ENCODE peak calls at places on chromosomes 2 and 18, in eight cellular contexts. L, E, G, C, O, J, K and W are unnamed samples.

GRCh38 chr2:111053825-111054490 is 66.8 kb upstream of the BCL2L11 start:
- DNase-seq in K (no peak), G (no peak), C (no peak), J (no peak), L (no peak), E (no peak), O (no peak), W (no peak)

GRCh38 chr18:52227536-52227935 is 112.5 kb upstream of the DCC start:
- DNase-seq in J (no peak), G (no peak), C (no peak), E (no peak), O (no peak), L (no peak), K (no peak), W (no peak)

GRCh38 chr2:207920721-207921120 is 104.6 kb downstream of the PLEKHM3 start:
- DNase-seq in K (no peak), J (no peak), O (no peak), L (no peak), G (no peak), C (no peak), E (no peak), W (no peak)

GRCh38 chr2:215826838-215827441 is 186.4 kb downstream of the MREG start:
- DNase-seq in E (peak), G (no peak), J (no peak), C (no peak), K (no peak), L (no peak), O (no peak), W (no peak)

GRCh38 chr2:145715601-145716000 is 1195.7 kb upstream of the ZEB2 start:
- DNase-seq in L (no peak), J (no peak), G (no peak), C (no peak), K (no peak), O (no peak), E (peak), W (no peak)

GRCh38 chr2:121099329-121100318 is 185.4 kb downstream of the TFCP2L1 start:
- DNase-seq in G (no peak), J (no peak), C (no peak), O (no peak), K (no peak), E (no peak), L (no peak), W (peak)

GRCh38 chr2:78127428-78127827 is 605.3 kb upstream of the LRRTM4 start:
- DNase-seq in E (no peak), K (no peak), O (no peak), L (no peak), G (no peak), C (no peak), J (no peak), W (no peak)

GRCh38 chr2:12037301-12037700 is 290.9 kb downstream of the LPIN1 start:
- DNase-seq in C (no peak), K (no peak), L (no peak), E (no peak), G (no peak), J (no peak), O (no peak), W (no peak)

GRCh38 chr2:120770176-120770575 is 34.5 kb downstream of the GLI2 start:
- DNase-seq in C (no peak), G (no peak), K (no peak), E (no peak), L (no peak), O (no peak), J (no peak), W (no peak)

GRCh38 chr2:230982528-230982927 is 13.4 kb upstream of the SPATA3 start:
- DNase-seq in C (no peak), O (no peak), E (no peak), L (no peak), K (no peak), G (no peak), J (no peak), W (no peak)

GRCh38 chr2:215843579-215843978 is 169.8 kb downstream of the MREG start:
- DNase-seq in G (peak), J (no peak), O (no peak), L (no peak), C (no peak), E (peak), K (no peak), W (no peak)

GRCh38 chr18:58222439-58223125 is 178.6 kb downstream of the NEDD4L start:
- DNase-seq in C (no peak), G (no peak), O (no peak), L (no peak), K (no peak), J (no peak), E (no peak), W (no peak)

GRCh38 chr2:88831792-88832248 is 140.3 kb downstream of the RPIA start:
- DNase-seq in O (peak), K (peak), L (no peak), E (peak), C (peak), J (no peak), G (peak), W (peak)

GRCh38 chr2:10521891-10522448 is 73.8 kb upstream of the ODC1 start:
- DNase-seq in K (no peak), O (no peak), E (no peak), C (no peak), L (no peak), G (no peak), J (no peak), W (no peak)

GRCh38 chr2:60739156-60739555 is 16.9 kb upstream of the PAPOLG start:
- DNase-seq in G (no peak), C (no peak), O (no peak), J (no peak), E (no peak), K (no peak), L (no peak), W (no peak)

GRCh38 chr2:43576983-43577892 is 18.6 kb downstream of the THADA start:
- DNase-seq in O (no peak), G (no peak), J (no peak), L (no peak), E (peak), C (peak), K (no peak), W (no peak)

GRCh38 chr2:55482186-55482945 is 37.2 kb upstream of the CFAP36 start:
- DNase-seq in O (no peak), E (peak), C (no peak), J (no peak), G (no peak), L (no peak), K (no peak), W (no peak)

GRCh38 chr2:45541450-45541849 is 69.6 kb downstream of the SRBD1 start:
- DNase-seq in L (no peak), E (no peak), G (no peak), J (no peak), K (no peak), C (no peak), O (no peak), W (no peak)

GRCh38 chr18:36127866-36128845 is 984 bp downstream of the SLC39A6 start:
- DNase-seq in K (peak), O (peak), E (peak), G (peak), L (no peak), C (peak), J (no peak), W (peak)

GRCh38 chr2:127154985-127155650 is 48.2 kb upstream of the BIN1 start:
- DNase-seq in L (no peak), G (peak), J (no peak), E (peak), C (no peak), K (no peak), O (no peak), W (no peak)

GRCh38 chr2:74712223-74713053 is 58.4 kb downstream of the SEMA4F start:
- DNase-seq in L (no peak), O (no peak), K (no peak), C (no peak), E (peak), G (no peak), J (no peak), W (no peak)

GRCh38 chr2:141557329-141558098 is 573.3 kb downstream of the LRP1B start:
- DNase-seq in K (no peak), J (no peak), O (no peak), C (no peak), E (peak), G (no peak), L (no peak), W (no peak)

GRCh38 chr18:24227976-24228660 is 89.3 kb downstream of the CABYR start:
- DNase-seq in E (no peak), C (no peak), G (no peak), L (no peak), J (no peak), K (no peak), O (no peak), W (no peak)

GRCh38 chr2:33529771-33530481 is 53.5 kb downstream of the RASGRP3 start:
- DNase-seq in C (peak), J (no peak), G (no peak), O (no peak), L (no peak), E (peak), K (no peak), W (no peak)

GRCh38 chr2:85438291-85439110 is 20.0 kb downstream of the SH2D6 start:
- DNase-seq in K (no peak), J (no peak), O (no peak), G (no peak), L (no peak), E (no peak), C (no peak), W (no peak)

GRCh38 chr2:205657579-205657978 is 24.7 kb upstream of the NRP2 start:
- DNase-seq in L (no peak), E (peak), C (no peak), K (no peak), O (no peak), J (no peak), G (peak), W (no peak)

GRCh38 chr2:220053919-220054318 is 426.5 kb downstream of the SLC4A3 start:
- DNase-seq in K (no peak), C (no peak), L (no peak), G (no peak), E (no peak), J (no peak), O (no peak), W (no peak)

GRCh38 chr2:223591596-223591995 is 10.6 kb downstream of the SCG2 start:
- DNase-seq in C (no peak), J (no peak), O (no peak), E (no peak), G (no peak), K (no peak), L (no peak), W (no peak)

GRCh38 chr2:104862061-104862941 is 8.4 kb downstream of the POU3F3 start:
- DNase-seq in L (no peak), G (no peak), K (no peak), C (no peak), O (no peak), E (no peak), J (no peak), W (peak)

GRCh38 chr18:55524353-55525123 is 63.5 kb downstream of the TCF4 start:
- DNase-seq in C (no peak), L (no peak), G (no peak), J (no peak), K (no peak), O (no peak), E (no peak), W (no peak)

GRCh38 chr2:5528741-5529140 is 163.4 kb upstream of the SOX11 start:
- DNase-seq in O (no peak), K (no peak), G (no peak), C (no peak), E (no peak), L (no peak), J (no peak), W (no peak)

GRCh38 chr2:240136671-240137292 is 677 bp upstream of the COPS9 start:
- DNase-seq in C (no peak), E (no peak), O (no peak), K (no peak), J (no peak), L (no peak), G (peak), W (peak)

GRCh38 chr2:239002960-239003932 is 155.4 kb downstream of the TWIST2 start:
- DNase-seq in G (no peak), C (no peak), L (no peak), O (no peak), E (peak), K (no peak), J (no peak), W (peak)

GRCh38 chr2:154452906-154453493 is 245.5 kb upstream of the KCNJ3 start:
- DNase-seq in L (no peak), G (no peak), C (no peak), K (no peak), E (peak), O (no peak), J (no peak), W (no peak)